ENCODE peak calls at places on chromosome 7, in four cellular contexts. R, T, V and D are unnamed samples. For H3K4me1, the result is how much of the 10 kb centered on the place peaks cover.

GRCh38 chr7:138875794-138876193 is 77.8 kb upstream of the ATP6V0A4 start:
- DNase-seq in R (no peak), T (no peak), V (peak), D (no peak)

GRCh38 chr7:92949748-92950147 is 113.4 kb upstream of the CDK6 start:
- DNase-seq in R (no peak), T (no peak), V (no peak), D (no peak)

GRCh38 chr7:103649052-103649451 is 203.0 kb upstream of the SLC26A5 start:
- DNase-seq in R (no peak), T (no peak), V (no peak), D (no peak)

GRCh38 chr7:137073571-137074325 is 205.3 kb downstream of the CHRM2 start:
- DNase-seq in R (no peak), T (no peak), V (peak), D (no peak)

GRCh38 chr7:136501151-136501550 is 367.3 kb upstream of the CHRM2 start:
- DNase-seq in R (no peak), T (no peak), V (no peak), D (no peak)

GRCh38 chr7:80480566-80480965 is 31.3 kb downstream of the GNAT3 start:
- DNase-seq in R (no peak), T (no peak), V (peak), D (no peak)

GRCh38 chr7:133941496-133941895 is 185.6 kb upstream of the LRGUK start:
- DNase-seq in R (no peak), T (no peak), V (peak), D (no peak)

GRCh38 chr7:28410628-28411578 is 1.4 kb upstream of the CREB5 start:
- DNase-seq in R (peak), T (no peak), V (peak), D (no peak)

GRCh38 chr7:64078699-64078994 is 33.4 kb downstream of the ZNF727 start:
- DNase-seq in R (no peak), T (no peak), V (no peak), D (no peak)

GRCh38 chr7:101783381-101784181 is 33.8 kb upstream of the CUX1 start:
- DNase-seq in R (peak), T (no peak), V (no peak), D (no peak)

GRCh38 chr7:36167403-36168050 is 14.5 kb downstream of the EEPD1 start:
- DNase-seq in R (no peak), T (no peak), V (no peak), D (no peak)

GRCh38 chr7:36161996-36162395 is 8.9 kb downstream of the EEPD1 start:
- DNase-seq in R (no peak), T (no peak), V (no peak), D (no peak)

GRCh38 chr7:36160313-36160712 is 7.3 kb downstream of the EEPD1 start:
- DNase-seq in R (no peak), T (no peak), V (no peak), D (no peak)

GRCh38 chr7:36165059-36165458 is 12.0 kb downstream of the EEPD1 start:
- DNase-seq in R (no peak), T (no peak), V (peak), D (no peak)

GRCh38 chr7:36165802-36166201 is 12.7 kb downstream of the EEPD1 start:
- DNase-seq in R (no peak), T (no peak), V (no peak), D (no peak)
- H3K4me1 ChIP-seq in R (under half), T (under half), V (under half), D (under half)

GRCh38 chr7:55567495-55568070 is 4.7 kb downstream of the VOPP1 start:
- DNase-seq in R (no peak), T (no peak), V (no peak), D (no peak)
- H3K4me1 ChIP-seq in R (under half), T (half or more), V (under half), D (under half)

GRCh38 chr7:21568762-21569161 is 25.9 kb downstream of the DNAH11 start:
- DNase-seq in R (no peak), T (peak), V (no peak), D (no peak)

GRCh38 chr7:21572331-21572730 is 29.5 kb downstream of the DNAH11 start:
- DNase-seq in R (no peak), T (no peak), V (no peak), D (no peak)

DNA sequence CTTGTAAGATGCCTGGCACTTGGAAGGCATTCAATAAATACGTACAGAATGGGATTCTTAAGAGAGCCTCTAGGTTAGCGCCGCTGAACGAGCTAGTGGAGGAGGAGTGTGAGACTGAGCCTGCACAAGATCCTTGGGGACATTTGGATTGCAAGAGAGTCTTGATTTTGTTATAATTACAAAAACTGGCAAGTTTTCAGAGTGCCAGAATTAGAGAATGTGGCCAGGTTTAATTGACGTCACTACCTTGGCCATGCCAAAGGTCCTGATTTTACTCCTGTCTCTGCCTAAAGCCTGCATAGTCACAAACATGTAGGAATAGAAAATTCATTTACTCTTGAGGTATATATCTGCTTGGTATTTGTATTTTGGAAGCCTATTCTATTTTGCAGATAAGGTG is 30.1 kb downstream of the DNAH11 start:
- DNase-seq in R (no peak), T (no peak), V (no peak), D (no peak)
- H3K4me1 ChIP-seq in R (under half), T (under half), V (under half), D (under half)

GRCh38 chr7:44995555-44996493 is 4.2 kb upstream of the CCM2 start:
- DNase-seq in R (no peak), T (peak), V (no peak), D (no peak)
- H3K4me1 ChIP-seq in R (under half), T (half or more), V (under half), D (under half)

GRCh38 chr7:105450177-105450861 is 61.6 kb upstream of the SRPK2 start:
- DNase-seq in R (no peak), T (no peak), V (peak), D (no peak)
- H3K4me1 ChIP-seq in R (under half), T (under half), V (under half), D (under half)

DNA sequence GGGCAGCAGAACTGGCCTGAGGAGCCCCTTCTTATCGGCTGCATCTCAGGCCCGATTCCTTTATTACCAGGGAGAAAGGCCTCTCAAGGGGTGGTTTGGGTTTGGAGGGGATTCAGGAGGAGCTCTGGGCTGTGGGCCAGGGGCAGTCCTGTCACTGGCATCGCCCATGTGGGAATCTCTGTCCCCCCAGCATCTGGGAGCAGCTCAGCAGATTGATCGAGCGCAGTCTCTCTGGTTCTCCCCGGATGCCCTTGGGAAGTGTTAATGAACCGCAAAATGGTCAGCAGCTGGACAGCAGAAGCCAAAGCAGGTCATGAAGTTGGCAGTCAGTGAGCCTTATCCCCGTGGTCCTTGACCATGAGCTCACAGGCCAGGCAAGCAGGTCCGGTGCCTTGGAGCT is 104.4 kb upstream of the ANLN start:
- DNase-seq in R (no peak), T (no peak), V (no peak), D (no peak)
- H3K4me1 ChIP-seq in R (under half), T (half or more), V (under half), D (half or more)

GRCh38 chr7:100546868-100547800 is 8.1 kb downstream of the AGFG2 start:
- DNase-seq in R (peak), T (no peak), V (no peak), D (no peak)
- H3K4me1 ChIP-seq in R (under half), T (half or more), V (under half), D (half or more)

DNA sequence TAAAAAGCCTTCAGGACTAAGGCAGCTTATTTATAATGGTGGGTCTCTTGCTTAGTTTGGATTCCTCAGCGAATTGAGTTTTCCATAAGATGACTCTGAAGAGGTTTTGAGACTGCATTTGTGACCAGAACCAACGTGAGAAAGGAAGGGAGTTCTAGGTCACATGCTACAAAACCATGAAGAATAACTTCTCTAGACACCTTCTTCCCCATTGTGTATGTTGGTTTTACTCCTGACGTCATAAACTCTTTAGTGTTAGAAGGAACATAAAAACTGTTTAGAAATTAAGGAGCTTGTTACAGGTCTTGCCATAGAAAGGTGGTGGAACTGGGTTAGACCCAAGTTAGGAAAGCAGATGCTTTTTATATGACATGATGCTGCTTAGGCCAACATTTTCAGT is 11.1 kb downstream of the PTPN12 start:
- DNase-seq in R (no peak), T (no peak), V (no peak), D (no peak)
- H3K4me1 ChIP-seq in R (under half), T (under half), V (under half), D (under half)

DNA sequence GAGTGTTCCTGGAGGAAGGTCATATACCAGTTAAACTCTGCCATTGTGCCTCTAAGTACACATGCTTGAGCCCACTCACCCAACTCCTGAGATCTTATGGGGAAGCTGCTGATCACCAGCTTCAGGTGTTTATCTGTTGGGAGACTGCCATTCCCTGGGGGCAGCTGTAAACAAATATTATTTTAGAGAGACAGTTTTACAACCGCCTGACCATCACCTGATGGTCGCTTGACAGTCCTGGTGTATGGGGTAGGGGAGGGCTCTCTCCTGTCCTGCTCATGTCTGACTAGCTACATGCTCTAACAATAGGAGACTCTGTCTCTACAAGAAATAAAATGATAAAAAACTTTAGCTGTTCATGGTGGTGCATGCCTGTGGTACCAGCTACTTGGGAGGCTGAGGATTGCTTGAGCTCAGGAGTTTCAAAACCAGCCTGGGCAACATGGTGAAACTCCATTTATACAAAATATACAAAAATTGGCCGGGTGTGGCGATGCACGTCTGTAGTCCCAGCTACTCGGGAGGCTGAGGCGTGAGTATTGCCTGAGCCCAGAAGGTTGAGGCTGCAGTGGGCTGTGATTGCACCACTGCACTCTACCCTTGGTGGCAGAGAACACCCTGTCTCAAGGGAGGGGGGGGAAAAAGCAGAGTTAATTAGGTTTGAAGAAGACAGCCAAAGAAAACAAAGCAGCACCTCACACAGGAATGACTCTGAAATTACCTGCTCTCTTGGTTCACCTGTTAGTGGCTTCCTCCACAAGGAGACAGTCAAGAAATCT is 109.8 kb downstream of the EEPD1 start:
- DNase-seq in R (no peak), T (no peak), V (no peak), D (no peak)
- H3K4me1 ChIP-seq in R (under half), T (under half), V (under half), D (half or more)